ENCODE peak calls at places on chromosomes 16 and 17, in seven cellular contexts. E is RWPE2; Y is T-helper 17 cell; D is ascending aorta; G is CD8-positive, alpha-beta memory T cell; V is Panc1; Z is PC-3. O is an unnamed sample.

GRCh38 chr17:19381361-19381740 is 3.1 kb downstream of the MAPK7 start:
- DNase-seq in Z (no peak), V (no peak), D (no peak), Y (no peak), E (no peak), G (no peak), O (no peak)

GRCh38 chr17:45775576-45776011 is 8.5 kb upstream of the CRHR1 start:
- DNase-seq in D (no peak), E (no peak), G (no peak), V (no peak), Y (no peak), Z (peak; percentile 46), O (no peak)

GRCh38 chr17:77924757-77925336 is 33.7 kb upstream of the TNRC6C start:
- DNase-seq in E (no peak), Y (no peak), G (no peak), V (no peak), D (no peak), Z (no peak), O (no peak)

GRCh38 chr17:29567362-29568330 is 809 bp upstream of the ABHD15 start:
- DNase-seq in G (peak; percentile 71), Y (peak; percentile 64), E (peak; percentile 75), V (no peak), D (no peak), Z (peak; percentile 47), O (no peak)

GRCh38 chr17:27332485-27333409 is 38.8 kb downstream of the WSB1 start:
- DNase-seq in D (peak; percentile 95), G (peak; percentile 90), Z (peak; percentile 95), E (peak; percentile 98), V (peak; percentile 89), Y (peak; percentile 87), O (peak; percentile 96)

GRCh38 chr16:57591086-57591869 is 37.2 kb upstream of the ADGRG1 start:
- DNase-seq in D (no peak), Z (peak; percentile 86), V (peak; percentile 80), E (peak; percentile 84), G (peak; percentile 54), Y (peak; percentile 49), O (no peak)

GRCh38 chr17:16987830-16988601 is 16.1 kb upstream of the TNFRSF13B start:
- DNase-seq in V (no peak), D (peak; percentile 54), Y (no peak), Z (peak; percentile 77), G (peak; percentile 16), E (no peak), O (no peak)

GRCh38 chr17:43779145-43780125 is 658 bp upstream of the DUSP3 start:
- DNase-seq in E (no peak), D (no peak), Y (no peak), Z (no peak), V (no peak), G (no peak), O (no peak)

GRCh38 chr17:67800495-67800928 is 24.8 kb upstream of the BPTF start:
- DNase-seq in Y (peak; percentile 16), Z (peak; percentile 91), E (no peak), V (peak; percentile 48), D (peak; percentile 16), G (peak; percentile 11), O (peak; percentile 15)

GRCh38 chr16:70544548-70544947 is 20.9 kb downstream of the SF3B3 start:
- DNase-seq in E (no peak), G (no peak), Y (no peak), D (no peak), V (no peak), Z (no peak), O (no peak)

GRCh38 chr17:69773081-69773480 is 301.9 kb upstream of the KCNJ16 start:
- DNase-seq in Z (peak; percentile 65), D (no peak), Y (no peak), E (no peak), G (no peak), V (no peak), O (no peak)

GRCh38 chr16:89615596-89616090 is 2.2 kb downstream of the DPEP1 start:
- DNase-seq in V (no peak), D (no peak), Z (no peak), Y (no peak), G (no peak), E (peak; percentile 76), O (no peak)

GRCh38 chr17:77634710-77635109 is 323.8 kb upstream of the TNRC6C start:
- DNase-seq in G (no peak), Y (no peak), Z (no peak), E (peak; percentile 32), D (no peak), V (no peak), O (no peak)

GRCh38 chr17:80836658-80836965 is 155.0 kb upstream of the CHMP6 start:
- DNase-seq in E (no peak), D (no peak), Y (no peak), Z (no peak), V (no peak), G (no peak), O (no peak)
- H3K9me3 ChIP-seq in E (no peaks in the 10 kb centered on the region), D (no peaks in the 10 kb centered on the region), Y (no peaks in the 10 kb centered on the region), Z (no peaks in the 10 kb centered on the region), V (no peaks in the 10 kb centered on the region), G (no peaks in the 10 kb centered on the region), O (no peaks in the 10 kb centered on the region)

DNA sequence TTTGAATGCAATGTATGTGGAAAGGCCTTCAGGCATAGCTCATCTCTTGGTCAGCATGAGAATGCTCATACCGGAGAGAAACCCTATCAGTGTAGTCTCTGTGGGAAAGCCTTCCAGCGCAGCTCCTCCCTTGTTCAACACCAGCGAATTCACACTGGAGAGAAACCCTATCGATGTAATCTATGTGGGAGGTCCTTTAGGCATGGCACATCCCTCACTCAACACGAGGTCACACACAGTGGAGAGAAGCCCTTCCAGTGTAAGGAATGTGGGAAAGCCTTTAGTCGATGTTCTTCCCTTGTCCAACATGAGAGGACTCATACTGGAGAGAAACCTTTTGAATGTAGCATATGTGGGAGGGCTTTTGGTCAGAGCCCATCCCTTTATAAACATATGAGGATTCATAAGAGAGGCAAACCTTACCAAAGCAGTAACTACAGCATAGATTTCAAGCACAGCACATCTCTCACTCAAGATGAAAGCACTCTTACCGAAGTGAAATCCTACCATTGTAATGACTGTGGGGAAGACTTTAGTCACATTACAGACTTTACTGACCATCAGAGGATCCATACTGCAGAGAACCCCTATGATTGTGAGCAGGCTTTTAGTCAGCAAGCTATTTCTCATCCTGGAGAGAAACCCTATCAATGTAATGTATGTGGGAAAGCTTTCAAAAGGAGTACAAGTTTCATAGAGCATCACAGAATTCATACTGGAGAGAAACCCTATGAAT is 24.7 kb downstream of the ZFP90 start:
- DNase-seq in E (no peak), V (no peak), Y (no peak), Z (no peak), D (no peak), G (no peak), O (no peak)
- H3K9me3 ChIP-seq in E (peaks cover 70% of the 10 kb centered on the region), V (peaks cover 78% of the 10 kb centered on the region), Y (peaks cover 47% of the 10 kb centered on the region), Z (peaks cover 64% of the 10 kb centered on the region), D (peaks cover 91% of the 10 kb centered on the region), G (peaks cover 89% of the 10 kb centered on the region), O (peaks cover 98% of the 10 kb centered on the region)

GRCh38 chr16:82843606-82844271 is 217.0 kb downstream of the CDH13 start:
- DNase-seq in V (no peak), Y (no peak), G (no peak), D (no peak), Z (no peak), E (no peak), O (no peak)
- H3K9me3 ChIP-seq in V (no peaks in the 10 kb centered on the region), Y (no peaks in the 10 kb centered on the region), G (no peaks in the 10 kb centered on the region), D (no peaks in the 10 kb centered on the region), Z (no peaks in the 10 kb centered on the region), E (no peaks in the 10 kb centered on the region), O (no peaks in the 10 kb centered on the region)

DNA sequence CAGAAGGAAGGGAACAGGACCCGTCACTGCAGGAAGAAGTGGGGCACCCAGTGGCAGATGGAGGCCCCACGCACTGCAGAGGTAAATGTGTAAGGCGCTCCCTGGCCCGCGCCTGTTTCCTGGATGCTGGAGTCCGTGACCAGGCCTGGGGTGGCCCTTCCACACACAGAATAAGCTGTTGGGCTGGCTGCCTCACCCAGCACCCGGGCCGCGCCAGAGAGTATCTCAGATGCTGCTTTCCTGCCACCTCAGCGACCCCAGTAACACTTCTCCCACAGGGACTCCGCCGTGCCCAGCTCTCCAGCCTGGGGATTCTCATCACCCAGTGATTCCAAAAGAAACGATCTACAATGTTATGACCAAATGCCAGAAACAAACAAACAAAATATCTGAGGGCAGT is 1993.1 kb downstream of the TP53TG3F start:
- DNase-seq in Z (no peak), Y (no peak), D (no peak), V (no peak), E (no peak), G (no peak), O (no peak)
- H3K9me3 ChIP-seq in Z (no peaks in the 10 kb centered on the region), Y (no peaks in the 10 kb centered on the region), D (no peaks in the 10 kb centered on the region), V (no peaks in the 10 kb centered on the region), E (peaks cover 3% of the 10 kb centered on the region), G (peaks cover 17% of the 10 kb centered on the region), O (no peaks in the 10 kb centered on the region)

GRCh38 chr16:967077-967541 is 3.7 kb downstream of the LMF1 start:
- DNase-seq in D (no peak), G (no peak), Z (no peak), E (peak; percentile 51), Y (no peak), V (no peak), O (no peak)
- H3K9me3 ChIP-seq in D (no peaks in the 10 kb centered on the region), G (no peaks in the 10 kb centered on the region), Z (no peaks in the 10 kb centered on the region), E (peaks cover 13% of the 10 kb centered on the region), Y (no peaks in the 10 kb centered on the region), V (peaks cover 3% of the 10 kb centered on the region), O (no peaks in the 10 kb centered on the region)

GRCh38 chr17:64441772-64442549 is 7.0 kb upstream of the MILR1 start:
- DNase-seq in V (no peak), Z (no peak), Y (peak; percentile 10), D (no peak), E (no peak), G (peak; percentile 7), O (no peak)

GRCh38 chr17:64443086-64443760 is 5.7 kb upstream of the MILR1 start:
- DNase-seq in V (no peak), E (no peak), Y (no peak), G (no peak), D (no peak), Z (peak; percentile 86), O (no peak)

GRCh38 chr17:64442550-64442971 is 6.4 kb upstream of the MILR1 start:
- DNase-seq in V (no peak), G (no peak), Z (peak; percentile 61), Y (no peak), E (no peak), D (no peak), O (no peak)

DNA sequence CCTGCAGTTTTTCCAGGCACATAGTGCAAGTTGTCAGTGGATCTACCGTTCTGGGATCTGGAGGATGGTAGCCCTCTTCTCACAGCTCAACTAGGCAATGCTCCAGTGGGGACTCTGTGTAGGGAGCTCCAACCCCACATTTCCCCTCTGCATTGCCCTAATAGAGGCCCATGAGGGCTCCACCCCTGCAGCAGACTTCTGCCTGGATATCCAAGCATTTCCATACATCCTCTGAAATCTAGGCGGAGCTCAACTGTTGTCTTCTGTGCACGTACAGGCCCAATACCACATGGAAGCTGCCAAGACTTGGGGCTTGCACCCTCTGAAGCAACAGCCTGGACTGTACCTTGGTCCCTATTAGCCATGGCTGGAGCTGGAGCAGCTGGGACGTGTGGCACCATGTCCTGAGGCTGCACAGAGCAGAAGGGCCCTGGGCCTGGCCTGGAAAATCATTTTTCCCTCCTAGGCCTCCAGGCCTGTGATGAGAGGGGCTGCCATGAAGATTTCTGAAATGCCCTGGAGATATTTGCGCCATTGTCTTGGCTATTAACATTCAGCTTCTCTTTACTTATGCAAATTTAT is 10.9 kb upstream of the MILR1 start:
- DNase-seq in D (no peak), V (no peak), E (no peak), Z (no peak), G (no peak), Y (no peak), O (no peak)
- H3K9me3 ChIP-seq in D (no peaks in the 10 kb centered on the region), V (no peaks in the 10 kb centered on the region), E (peaks cover 6% of the 10 kb centered on the region), Z (peaks cover 18% of the 10 kb centered on the region), G (peaks cover 11% of the 10 kb centered on the region), Y (no peaks in the 10 kb centered on the region), O (peaks cover 7% of the 10 kb centered on the region)

O was measured in thoracic aorta.